ENCODE peak calls at places on chromosomes 4 and X, in nine cellular contexts. D is colonic mucosa; R is thoracic aorta; B is fibroblast of lung; Q is pancreas; X is CD8-positive, alpha-beta T cell; A is ovary; G is SJSA1; H is cardiac muscle cell. K is an unnamed sample.

GRCh38 chrX:71621644-71622346 is 3.5 kb upstream of the CXCR3 start:
- DNase-seq in D (peak), R (no peak), B (peak), Q (no peak), X (no peak), A (no peak), G (no peak), H (no peak), K (no peak)

GRCh38 chr4:89336818-89337395 is 29.3 kb upstream of the GPRIN3 start:
- DNase-seq in D (no peak), R (no peak), B (no peak), Q (no peak), X (no peak), A (no peak), G (no peak), H (no peak), K (no peak)

GRCh38 chr4:20847124-20847747 is 147.0 kb downstream of the PACRGL start:
- DNase-seq in D (no peak), R (no peak), B (no peak), Q (no peak), X (no peak), A (no peak), G (no peak), H (no peak), K (no peak)

GRCh38 chr4:118969359-118969758 is 80.7 kb downstream of the SYNPO2 start:
- DNase-seq in D (peak), R (peak), B (peak), Q (no peak), X (no peak), A (peak), G (peak), H (peak), K (no peak)

GRCh38 chr4:24912252-24913098 is at the start of gene CCDC149:
- DNase-seq in D (peak), R (peak), B (peak), Q (peak), X (no peak), A (peak), G (peak), H (peak), K (no peak)

GRCh38 chrX:36436286-36436860 is 516.8 kb downstream of the CFAP47 start:
- DNase-seq in D (no peak), R (no peak), B (peak), Q (no peak), X (no peak), A (no peak), G (no peak), H (no peak), K (no peak)

GRCh38 chrX:136076942-136077341 is 70.4 kb upstream of the FHL1 start:
- DNase-seq in D (no peak), R (no peak), B (no peak), Q (no peak), X (no peak), A (no peak), G (no peak), H (no peak), K (no peak)

GRCh38 chrX:94645727-94646126 is 971.7 kb downstream of the FAM133A start:
- DNase-seq in D (no peak), R (no peak), B (no peak), Q (no peak), X (no peak), A (no peak), G (no peak), H (no peak), K (no peak)

GRCh38 chrX:150984164-150984824 is 1.2 kb downstream of the HMGB3 start:
- DNase-seq in D (no peak), R (no peak), B (no peak), Q (no peak), X (no peak), A (no peak), G (no peak), H (peak), K (peak)

DNA sequence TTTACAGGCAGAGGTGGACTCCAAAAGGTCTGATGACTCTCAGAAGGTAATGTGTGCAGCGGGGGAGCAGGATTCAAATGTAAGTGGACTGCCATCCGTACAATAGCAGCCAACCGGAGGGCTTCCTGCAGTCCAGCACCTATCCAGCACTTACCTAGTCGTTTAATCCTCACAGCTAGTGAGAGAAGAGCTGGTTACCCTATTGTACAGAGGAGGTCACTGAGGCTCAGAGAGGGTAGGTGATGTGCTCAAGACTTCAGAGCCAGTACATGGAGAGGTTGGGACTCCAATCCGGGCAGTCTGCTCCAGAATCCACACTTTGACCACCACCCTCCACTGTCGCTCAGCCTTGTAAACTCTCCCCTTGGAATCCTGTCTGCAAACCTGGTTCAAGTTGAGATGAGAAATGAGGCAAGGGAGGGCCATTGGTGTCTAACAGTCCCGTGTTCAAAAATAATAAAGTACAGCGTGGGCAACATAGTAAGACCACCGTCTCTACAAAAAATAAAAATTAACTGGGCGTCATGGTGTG is 22.5 kb upstream of the JAKMIP1 start:
- DNase-seq in D (no peak), R (no peak), B (no peak), Q (no peak), X (no peak), A (no peak), G (no peak), H (peak), K (no peak)
- H3K4me3 ChIP-seq in D (no peak), R (no peak), B (no peak), Q (no peak), X (no peak), A (no peak), G (no peak), H (no peak), K (no peak)

GRCh38 chrX:10615931-10616780 is 4.2 kb downstream of the MID1 start:
- DNase-seq in D (peak), R (no peak), B (peak), Q (no peak), X (no peak), A (peak), G (peak), H (peak), K (no peak)
- H3K4me3 ChIP-seq in D (no peak), R (peak), B (no peak), Q (no peak), X (no peak), A (no peak), G (no peak), H (no peak), K (no peak)

GRCh38 chr4:185831125-185831815 is 19.3 kb upstream of the SORBS2 start:
- DNase-seq in D (peak), R (no peak), B (no peak), Q (no peak), X (no peak), A (no peak), G (no peak), H (peak), K (no peak)
- H3K4me3 ChIP-seq in D (no peak), R (no peak), B (no peak), Q (no peak), X (no peak), A (no peak), G (no peak), H (no peak), K (no peak)

GRCh38 chr4:190020790-190021717 is 6.0 kb downstream of the FRG2 start:
- DNase-seq in D (peak), R (no peak), B (peak), Q (peak), X (no peak), A (no peak), G (no peak), H (peak), K (no peak)
- H3K4me3 ChIP-seq in D (no peak), R (peak), B (no peak), Q (no peak), X (no peak), A (no peak), G (no peak), H (no peak), K (no peak)

GRCh38 chr4:155659168-155659567 is 7.5 kb upstream of the GUCY1A1 start:
- DNase-seq in D (no peak), R (no peak), B (no peak), Q (no peak), X (no peak), A (no peak), G (no peak), H (no peak), K (no peak)
- H3K4me3 ChIP-seq in D (no peak), R (no peak), B (no peak), Q (no peak), X (no peak), A (no peak), G (no peak), H (no peak), K (no peak)

GRCh38 chr4:5706486-5707290 is 1.7 kb downstream of the EVC2 start:
- DNase-seq in D (no peak), R (no peak), B (no peak), Q (no peak), X (no peak), A (no peak), G (no peak), H (no peak), K (no peak)

GRCh38 chr4:5708829-5709680 is 696 bp upstream of the EVC2 start:
- DNase-seq in D (no peak), R (no peak), B (peak), Q (no peak), X (no peak), A (peak), G (no peak), H (peak), K (no peak)

GRCh38 chr4:5710065-5710961 is 688 bp upstream of the EVC start:
- DNase-seq in D (no peak), R (no peak), B (peak), Q (no peak), X (no peak), A (no peak), G (no peak), H (no peak), K (no peak)

GRCh38 chr4:5707366-5708133 is 809 bp downstream of the EVC2 start:
- DNase-seq in D (no peak), R (no peak), B (peak), Q (no peak), X (no peak), A (peak), G (no peak), H (no peak), K (peak)

GRCh38 chr4:5708171-5708828 is at the start of gene EVC2:
- DNase-seq in D (peak), R (no peak), B (peak), Q (peak), X (peak), A (peak), G (no peak), H (peak), K (peak)
- H3K4me3 ChIP-seq in D (peak), R (peak), B (peak), Q (peak), X (no peak), A (peak), G (peak), H (peak), K (peak)